ENCODE peak calls at places on chromosomes 13 and 19, in four cellular contexts. One of them, this sample, is unnamed.

GRCh38 chr19:38270587-38271167 is 6.3 kb downstream of the SPINT2 start:
- DNase-seq in HepG2: no peak
- DNase-seq in foreskin keratinocyte: no peak
- DNase-seq in uterus: no peak
- DNase-seq in this sample: no peak

GRCh38 chr13:26425439-26426358 is 131.8 kb upstream of the WASF3 start:
- DNase-seq in uterus: no peak
- DNase-seq in foreskin keratinocyte: no peak
- DNase-seq in HepG2: peak; percentile 34
- DNase-seq in this sample: no peak

GRCh38 chr19:53237114-53237777 is 17.4 kb downstream of the ZNF677 start:
- DNase-seq in HepG2: no peak
- DNase-seq in uterus: no peak
- DNase-seq in foreskin keratinocyte: no peak
- DNase-seq in this sample: no peak

GRCh38 chr19:38373907-38374331 is 452 bp upstream of the PSMD8 start:
- DNase-seq in foreskin keratinocyte: no peak
- DNase-seq in uterus: no peak
- DNase-seq in HepG2: no peak
- DNase-seq in this sample: no peak

GRCh38 chr13:94967183-94968039 is 255.1 kb upstream of the SOX21 start:
- DNase-seq in uterus: no peak
- DNase-seq in foreskin keratinocyte: no peak
- DNase-seq in HepG2: no peak
- DNase-seq in this sample: no peak

GRCh38 chr13:110875243-110875642 is 39.6 kb downstream of the ANKRD10 start:
- DNase-seq in foreskin keratinocyte: no peak
- DNase-seq in uterus: no peak
- DNase-seq in HepG2: no peak
- DNase-seq in this sample: no peak

GRCh38 chr19:46456930-46457329 is 14.4 kb downstream of the PNMA8A start:
- DNase-seq in HepG2: no peak
- DNase-seq in foreskin keratinocyte: no peak
- DNase-seq in uterus: no peak
- DNase-seq in this sample: no peak

GRCh38 chr19:10238172-10238783 is 7.1 kb upstream of the S1PR2 start:
- DNase-seq in uterus: peak; percentile 85
- DNase-seq in HepG2: peak; percentile 83
- DNase-seq in foreskin keratinocyte: no peak
- DNase-seq in this sample: no peak

GRCh38 chr19:41531438-41532311 is 44.3 kb upstream of the CEACAM21 start:
- DNase-seq in HepG2: no peak
- DNase-seq in uterus: peak; percentile 57
- DNase-seq in foreskin keratinocyte: no peak
- DNase-seq in this sample: no peak

GRCh38 chr13:102561933-102562332 is 34.9 kb upstream of the TPP2 start:
- DNase-seq in uterus: no peak
- DNase-seq in foreskin keratinocyte: peak; percentile 69
- DNase-seq in HepG2: peak; percentile 29
- DNase-seq in this sample: no peak

GRCh38 chr13:113724780-113725315 is 34.2 kb upstream of the TMEM255B start:
- DNase-seq in foreskin keratinocyte: peak; percentile 58
- DNase-seq in uterus: peak; percentile 71
- DNase-seq in HepG2: peak; percentile 53
- DNase-seq in this sample: peak; percentile 33

GRCh38 chr19:38079926-38080380 is 144.1 kb downstream of the DPF1 start:
- DNase-seq in foreskin keratinocyte: peak; percentile 77
- DNase-seq in HepG2: peak; percentile 68
- DNase-seq in uterus: no peak
- DNase-seq in this sample: no peak

GRCh38 chr13:51328488-51328887 is 11.0 kb upstream of the SERPINE3 start:
- DNase-seq in foreskin keratinocyte: no peak
- DNase-seq in HepG2: no peak
- DNase-seq in uterus: no peak
- DNase-seq in this sample: no peak

GRCh38 chr19:47492571-47493377 is 8.8 kb upstream of the KPTN start:
- DNase-seq in HepG2: no peak
- DNase-seq in foreskin keratinocyte: no peak
- DNase-seq in uterus: no peak
- DNase-seq in this sample: no peak

GRCh38 chr13:23855360-23855759 is 33.8 kb downstream of the MIPEP start:
- DNase-seq in HepG2: no peak
- DNase-seq in foreskin keratinocyte: no peak
- DNase-seq in uterus: no peak
- DNase-seq in this sample: no peak

GRCh38 chr13:76289558-76289957 is 596.6 kb downstream of the KCTD12 start:
- DNase-seq in HepG2: no peak
- DNase-seq in foreskin keratinocyte: no peak
- DNase-seq in uterus: no peak
- DNase-seq in this sample: no peak

GRCh38 chr19:18833141-18833476 is 1.4 kb downstream of the UPF1 start:
- DNase-seq in foreskin keratinocyte: no peak
- DNase-seq in HepG2: no peak
- DNase-seq in uterus: no peak
- DNase-seq in this sample: no peak

GRCh38 chr19:1019616-1019961 is 1.3 kb downstream of the TMEM259 start:
- DNase-seq in foreskin keratinocyte: no peak
- DNase-seq in HepG2: no peak
- DNase-seq in uterus: no peak
- DNase-seq in this sample: no peak

GRCh38 chr19:1017115-1017905 is 3.6 kb downstream of the TMEM259 start:
- DNase-seq in HepG2: no peak
- DNase-seq in uterus: no peak
- DNase-seq in foreskin keratinocyte: peak; percentile 60
- DNase-seq in this sample: no peak

GRCh38 chr19:1018932-1019615 is 1.8 kb downstream of the TMEM259 start:
- DNase-seq in foreskin keratinocyte: no peak
- DNase-seq in HepG2: no peak
- DNase-seq in uterus: no peak
- DNase-seq in this sample: no peak

GRCh38 chr19:1017906-1018305 is 3.0 kb downstream of the TMEM259 start:
- DNase-seq in HepG2: no peak
- DNase-seq in foreskin keratinocyte: no peak
- DNase-seq in uterus: no peak
- DNase-seq in this sample: no peak

DNA sequence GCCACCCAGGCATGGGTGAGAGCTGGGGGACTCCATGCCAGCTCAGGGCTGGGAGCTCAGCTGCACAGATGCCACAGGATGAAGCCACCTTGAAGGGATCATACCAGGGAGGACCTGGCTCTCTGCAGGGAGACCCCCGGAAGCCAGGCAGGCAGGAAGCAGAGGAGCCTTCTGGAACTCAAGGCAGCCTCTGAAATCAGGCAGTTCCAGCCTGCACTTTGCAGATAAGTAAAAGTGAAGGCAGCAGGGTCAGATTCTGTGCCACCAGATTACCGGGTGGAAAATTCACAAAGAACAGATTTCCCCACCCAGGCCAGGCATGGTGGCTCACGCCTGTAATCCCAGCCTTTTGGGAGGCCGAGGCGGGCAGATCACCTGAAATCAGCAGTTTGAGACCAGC is 2.5 kb downstream of the TMEM259 start:
- DNase-seq in foreskin keratinocyte: no peak
- DNase-seq in uterus: no peak
- DNase-seq in HepG2: no peak
- DNase-seq in this sample: no peak
- H3K4me1 ChIP-seq in foreskin keratinocyte: peaks cover 6% of the 10 kb centered on the region
- H3K4me1 ChIP-seq in uterus: peaks cover 39% of the 10 kb centered on the region
- H3K4me1 ChIP-seq in HepG2: peaks cover 47% of the 10 kb centered on the region
- H3K4me1 ChIP-seq in this sample: peaks cover 37% of the 10 kb centered on the region

GRCh38 chr13:97257800-97258799 is 36.0 kb downstream of the MBNL2 start:
- DNase-seq in foreskin keratinocyte: peak; percentile 84
- DNase-seq in uterus: peak; percentile 75
- DNase-seq in HepG2: peak; percentile 87
- DNase-seq in this sample: peak; percentile 93
- TF ChIP-seq CTCF in foreskin keratinocyte: peak; percentile 37
- TF ChIP-seq CTCF in uterus: peak; percentile 7
- TF ChIP-seq CTCF in HepG2: peak; percentile 61
- TF ChIP-seq CTCF in this sample: peak; percentile 35

GRCh38 chr19:39936622-39937021 is 2.2 kb upstream of the FCGBP start:
- DNase-seq in HepG2: no peak
- DNase-seq in uterus: no peak
- DNase-seq in foreskin keratinocyte: no peak
- DNase-seq in this sample: no peak
- H3K4me1 ChIP-seq in HepG2: peaks cover 28% of the 10 kb centered on the region
- H3K4me1 ChIP-seq in uterus: no peaks in the 10 kb centered on the region
- H3K4me1 ChIP-seq in foreskin keratinocyte: no peaks in the 10 kb centered on the region
- H3K4me1 ChIP-seq in this sample: peaks cover 6% of the 10 kb centered on the region

GRCh38 chr19:3879656-3880055 is 829 bp upstream of the ATCAY start:
- DNase-seq in foreskin keratinocyte: no peak
- DNase-seq in uterus: no peak
- DNase-seq in HepG2: no peak
- DNase-seq in this sample: no peak
- TF ChIP-seq CTCF in foreskin keratinocyte: peak; percentile 19
- TF ChIP-seq CTCF in uterus: no peak
- TF ChIP-seq CTCF in HepG2: peak; percentile 30
- TF ChIP-seq CTCF in this sample: no peak

GRCh38 chr19:44749994-44750393 is 1.5 kb downstream of the BCL3 start:
- DNase-seq in foreskin keratinocyte: no peak
- DNase-seq in HepG2: no peak
- DNase-seq in uterus: no peak
- DNase-seq in this sample: no peak

GRCh38 chr19:44748426-44749254 is at the start of gene BCL3:
- DNase-seq in foreskin keratinocyte: no peak
- DNase-seq in HepG2: no peak
- DNase-seq in uterus: peak; percentile 77
- DNase-seq in this sample: no peak

GRCh38 chr19:44752123-44752815 is 3.8 kb downstream of the BCL3 start:
- DNase-seq in foreskin keratinocyte: no peak
- DNase-seq in uterus: no peak
- DNase-seq in HepG2: no peak
- DNase-seq in this sample: no peak

GRCh38 chr19:44749318-44749717 is 810 bp downstream of the BCL3 start:
- DNase-seq in HepG2: no peak
- DNase-seq in uterus: no peak
- DNase-seq in foreskin keratinocyte: no peak
- DNase-seq in this sample: no peak

GRCh38 chr19:44750713-44751112 is 2.2 kb downstream of the BCL3 start:
- DNase-seq in uterus: no peak
- DNase-seq in HepG2: no peak
- DNase-seq in foreskin keratinocyte: no peak
- DNase-seq in this sample: no peak
- H3K4me1 ChIP-seq in uterus: peaks cover 18% of the 10 kb centered on the region
- H3K4me1 ChIP-seq in HepG2: peaks cover 77% of the 10 kb centered on the region
- H3K4me1 ChIP-seq in foreskin keratinocyte: peaks cover 28% of the 10 kb centered on the region
- H3K4me1 ChIP-seq in this sample: peaks cover 84% of the 10 kb centered on the region

DNA sequence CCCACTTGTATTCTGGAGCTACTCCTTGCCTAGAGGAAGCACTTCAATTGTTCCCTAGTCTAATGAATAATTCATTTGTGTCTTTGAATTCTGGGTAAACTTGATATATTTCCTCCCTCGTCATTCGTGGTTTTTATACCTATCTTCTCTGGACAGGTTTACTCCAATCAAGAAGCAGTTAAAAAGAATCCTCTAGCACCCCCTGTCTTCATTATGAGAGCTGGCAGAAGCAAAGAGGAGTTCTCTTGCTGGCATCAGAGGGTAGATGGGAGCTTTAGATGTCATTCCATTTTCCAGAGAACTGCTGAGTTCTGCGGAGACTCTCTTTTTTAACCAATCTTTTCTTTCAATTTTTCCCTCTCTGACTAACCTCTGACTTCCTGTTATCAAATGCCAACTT is 627.7 kb downstream of the FGF9 start:
- DNase-seq in foreskin keratinocyte: no peak
- DNase-seq in uterus: no peak
- DNase-seq in HepG2: no peak
- DNase-seq in this sample: no peak
- TF ChIP-seq CTCF in foreskin keratinocyte: no peak
- TF ChIP-seq CTCF in uterus: no peak
- TF ChIP-seq CTCF in HepG2: no peak
- TF ChIP-seq CTCF in this sample: no peak

DNA sequence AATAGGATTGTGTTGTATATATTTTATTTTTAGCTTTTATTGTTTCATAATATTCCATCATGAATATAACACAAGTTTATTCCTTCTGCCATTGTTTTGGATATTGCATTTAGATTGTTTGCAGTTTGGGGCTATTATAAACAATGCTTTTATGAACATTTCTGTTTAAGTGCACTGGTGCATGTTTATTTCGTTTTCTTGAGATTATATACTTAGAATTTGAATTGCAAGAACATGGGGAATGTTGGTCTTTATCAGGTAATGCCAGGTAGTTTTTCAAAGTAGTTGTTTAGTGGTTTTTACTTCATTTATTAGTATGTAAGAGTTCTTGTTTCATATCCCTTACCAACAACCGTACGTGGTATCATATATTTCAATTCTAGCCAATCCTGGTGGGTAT is 4.3 kb downstream of the LSM14A start:
- DNase-seq in foreskin keratinocyte: no peak
- DNase-seq in HepG2: no peak
- DNase-seq in uterus: no peak
- DNase-seq in this sample: no peak
- H3K4me1 ChIP-seq in foreskin keratinocyte: peaks cover 29% of the 10 kb centered on the region
- H3K4me1 ChIP-seq in HepG2: peaks cover 75% of the 10 kb centered on the region
- H3K4me1 ChIP-seq in uterus: peaks cover 15% of the 10 kb centered on the region
- H3K4me1 ChIP-seq in this sample: peaks cover 6% of the 10 kb centered on the region

GRCh38 chr19:49836176-49837008 is 14.6 kb upstream of the PTOV1 start:
- DNase-seq in HepG2: no peak
- DNase-seq in foreskin keratinocyte: no peak
- DNase-seq in uterus: no peak
- DNase-seq in this sample: no peak

GRCh38 chr19:49835562-49835961 is 15.4 kb upstream of the PTOV1 start:
- DNase-seq in HepG2: no peak
- DNase-seq in uterus: no peak
- DNase-seq in foreskin keratinocyte: no peak
- DNase-seq in this sample: no peak

GRCh38 chr19:49838816-49839588 is 12.0 kb upstream of the PTOV1 start:
- DNase-seq in foreskin keratinocyte: no peak
- DNase-seq in uterus: no peak
- DNase-seq in HepG2: no peak
- DNase-seq in this sample: no peak

GRCh38 chr19:49837425-49837824 is 13.5 kb upstream of the PTOV1 start:
- DNase-seq in HepG2: no peak
- DNase-seq in uterus: no peak
- DNase-seq in foreskin keratinocyte: no peak
- DNase-seq in this sample: no peak

GRCh38 chr19:49837009-49837310 is 14.0 kb upstream of the PTOV1 start:
- DNase-seq in HepG2: no peak
- DNase-seq in uterus: no peak
- DNase-seq in foreskin keratinocyte: no peak
- DNase-seq in this sample: no peak
- TF ChIP-seq CTCF in HepG2: no peak
- TF ChIP-seq CTCF in uterus: no peak
- TF ChIP-seq CTCF in foreskin keratinocyte: no peak
- TF ChIP-seq CTCF in this sample: no peak

DNA sequence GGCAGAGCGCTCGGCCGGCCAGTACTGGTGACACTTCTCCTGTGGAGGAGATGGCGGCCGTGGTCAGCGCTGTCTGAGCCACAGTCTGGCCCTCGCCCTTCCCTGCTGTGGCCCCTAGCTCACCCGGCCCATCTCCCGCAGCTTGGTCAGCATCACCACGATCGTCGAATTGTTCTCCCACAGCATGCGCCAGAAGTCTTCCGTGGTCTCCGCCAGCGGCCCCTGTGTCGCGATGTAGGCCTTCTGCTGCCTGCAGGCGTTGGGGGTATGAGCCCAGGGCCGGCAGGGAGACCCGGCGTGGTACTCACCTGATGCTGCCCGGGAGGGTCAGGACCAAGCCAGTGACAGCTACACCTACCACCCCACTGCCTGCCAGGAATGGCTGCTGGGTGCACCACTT is 130.1 kb downstream of the PTPRS start:
- DNase-seq in uterus: no peak
- DNase-seq in foreskin keratinocyte: no peak
- DNase-seq in HepG2: no peak
- DNase-seq in this sample: no peak
- H3K4me1 ChIP-seq in uterus: no peaks in the 10 kb centered on the region
- H3K4me1 ChIP-seq in foreskin keratinocyte: no peaks in the 10 kb centered on the region
- H3K4me1 ChIP-seq in HepG2: no peaks in the 10 kb centered on the region
- H3K4me1 ChIP-seq in this sample: no peaks in the 10 kb centered on the region

This sample was measured in HCT116.